ENCODE peak calls at places on chromosomes 12 and 14, in nine cellular contexts. One of them, this sample, is unnamed.
A peak's percentile ranks its signal among the peaks of the same experiment; 100 is the strongest.

GRCh38 chr12:117875652-117876491 is 92.9 kb downstream of the KSR2 start:
- DNase-seq in iris pigment epithelial cell: peak; percentile 37
- DNase-seq in stimulated activated CD8-positive, alpha-beta memory T cell treated with anti-CD3 and anti-CD28 coated beads, Interleukin-4, amount 100 ng/mL, for 24 hours: no peak
- DNase-seq in psoas muscle: peak; percentile 26
- DNase-seq in stimulated activated naive CD4-positive, alpha-beta T cell treated with Interleukin-2 at 50 U/mL for 16 hours: peak; percentile 21
- DNase-seq in naive thymus-derived CD8-positive, alpha-beta T cell: no peak
- DNase-seq in nucleus accumbens: peak; percentile 55
- DNase-seq in AG08395: peak; percentile 12
- DNase-seq in PC-9: no peak
- DNase-seq in this sample: peak; percentile 45

GRCh38 chr14:97077253-97077653 is 280.1 kb downstream of the VRK1 start:
- DNase-seq in iris pigment epithelial cell: peak; percentile 50
- DNase-seq in stimulated activated CD8-positive, alpha-beta memory T cell treated with anti-CD3 and anti-CD28 coated beads, Interleukin-4, amount 100 ng/mL, for 24 hours: no peak
- DNase-seq in psoas muscle: peak; percentile 27
- DNase-seq in stimulated activated naive CD4-positive, alpha-beta T cell treated with Interleukin-2 at 50 U/mL for 16 hours: no peak
- DNase-seq in naive thymus-derived CD8-positive, alpha-beta T cell: peak; percentile 8
- DNase-seq in nucleus accumbens: no peak
- DNase-seq in AG08395: peak; percentile 83
- DNase-seq in PC-9: peak; percentile 35
- DNase-seq in this sample: no peak

GRCh38 chr14:51539571-51540037 is 112.1 kb upstream of the FRMD6 start:
- DNase-seq in iris pigment epithelial cell: peak; percentile 90
- DNase-seq in stimulated activated CD8-positive, alpha-beta memory T cell treated with anti-CD3 and anti-CD28 coated beads, Interleukin-4, amount 100 ng/mL, for 24 hours: no peak
- DNase-seq in psoas muscle: no peak
- DNase-seq in stimulated activated naive CD4-positive, alpha-beta T cell treated with Interleukin-2 at 50 U/mL for 16 hours: no peak
- DNase-seq in naive thymus-derived CD8-positive, alpha-beta T cell: no peak
- DNase-seq in nucleus accumbens: no peak
- DNase-seq in AG08395: peak; percentile 86
- DNase-seq in PC-9: peak; percentile 84
- DNase-seq in this sample: no peak

GRCh38 chr12:132525833-132526455 is 36.0 kb downstream of the FBRSL1 start:
- DNase-seq in iris pigment epithelial cell: no peak
- DNase-seq in stimulated activated CD8-positive, alpha-beta memory T cell treated with anti-CD3 and anti-CD28 coated beads, Interleukin-4, amount 100 ng/mL, for 24 hours: no peak
- DNase-seq in psoas muscle: no peak
- DNase-seq in stimulated activated naive CD4-positive, alpha-beta T cell treated with Interleukin-2 at 50 U/mL for 16 hours: no peak
- DNase-seq in naive thymus-derived CD8-positive, alpha-beta T cell: no peak
- DNase-seq in nucleus accumbens: peak; percentile 85
- DNase-seq in AG08395: no peak
- DNase-seq in PC-9: no peak
- DNase-seq in this sample: no peak

GRCh38 chr12:57096099-57096572 is 7.2 kb downstream of the NAB2 start:
- DNase-seq in iris pigment epithelial cell: peak; percentile 16
- DNase-seq in stimulated activated CD8-positive, alpha-beta memory T cell treated with anti-CD3 and anti-CD28 coated beads, Interleukin-4, amount 100 ng/mL, for 24 hours: no peak
- DNase-seq in psoas muscle: no peak
- DNase-seq in stimulated activated naive CD4-positive, alpha-beta T cell treated with Interleukin-2 at 50 U/mL for 16 hours: no peak
- DNase-seq in naive thymus-derived CD8-positive, alpha-beta T cell: no peak
- DNase-seq in nucleus accumbens: peak; percentile 45
- DNase-seq in AG08395: no peak
- DNase-seq in PC-9: no peak
- DNase-seq in this sample: no peak

GRCh38 chr14:20719777-20720176 is 25.9 kb upstream of the EDDM3A start:
- DNase-seq in iris pigment epithelial cell: no peak
- DNase-seq in stimulated activated CD8-positive, alpha-beta memory T cell treated with anti-CD3 and anti-CD28 coated beads, Interleukin-4, amount 100 ng/mL, for 24 hours: no peak
- DNase-seq in psoas muscle: no peak
- DNase-seq in stimulated activated naive CD4-positive, alpha-beta T cell treated with Interleukin-2 at 50 U/mL for 16 hours: no peak
- DNase-seq in naive thymus-derived CD8-positive, alpha-beta T cell: no peak
- DNase-seq in nucleus accumbens: no peak
- DNase-seq in AG08395: no peak
- DNase-seq in PC-9: peak; percentile 80
- DNase-seq in this sample: no peak

GRCh38 chr12:42588981-42589464 is 523 bp downstream of the PRICKLE1 start:
- DNase-seq in iris pigment epithelial cell: peak; percentile 45
- DNase-seq in stimulated activated CD8-positive, alpha-beta memory T cell treated with anti-CD3 and anti-CD28 coated beads, Interleukin-4, amount 100 ng/mL, for 24 hours: no peak
- DNase-seq in psoas muscle: peak; percentile 38
- DNase-seq in stimulated activated naive CD4-positive, alpha-beta T cell treated with Interleukin-2 at 50 U/mL for 16 hours: no peak
- DNase-seq in naive thymus-derived CD8-positive, alpha-beta T cell: no peak
- DNase-seq in nucleus accumbens: peak; percentile 21
- DNase-seq in AG08395: no peak
- DNase-seq in PC-9: no peak
- DNase-seq in this sample: no peak

GRCh38 chr14:25049127-25049558 is 804 bp downstream of the STXBP6 start:
- DNase-seq in iris pigment epithelial cell: peak; percentile 5
- DNase-seq in stimulated activated CD8-positive, alpha-beta memory T cell treated with anti-CD3 and anti-CD28 coated beads, Interleukin-4, amount 100 ng/mL, for 24 hours: no peak
- DNase-seq in psoas muscle: peak; percentile 16
- DNase-seq in stimulated activated naive CD4-positive, alpha-beta T cell treated with Interleukin-2 at 50 U/mL for 16 hours: no peak
- DNase-seq in naive thymus-derived CD8-positive, alpha-beta T cell: no peak
- DNase-seq in nucleus accumbens: peak; percentile 40
- DNase-seq in AG08395: no peak
- DNase-seq in PC-9: no peak
- DNase-seq in this sample: no peak

GRCh38 chr14:31363331-31364073 is 56.8 kb downstream of the HEATR5A start:
- DNase-seq in iris pigment epithelial cell: peak; percentile 12
- DNase-seq in stimulated activated CD8-positive, alpha-beta memory T cell treated with anti-CD3 and anti-CD28 coated beads, Interleukin-4, amount 100 ng/mL, for 24 hours: no peak
- DNase-seq in psoas muscle: no peak
- DNase-seq in stimulated activated naive CD4-positive, alpha-beta T cell treated with Interleukin-2 at 50 U/mL for 16 hours: no peak
- DNase-seq in naive thymus-derived CD8-positive, alpha-beta T cell: no peak
- DNase-seq in nucleus accumbens: no peak
- DNase-seq in AG08395: no peak
- DNase-seq in PC-9: no peak
- DNase-seq in this sample: no peak

GRCh38 chr12:18090093-18090492 is at the start of gene RERGL:
- DNase-seq in iris pigment epithelial cell: no peak
- DNase-seq in stimulated activated CD8-positive, alpha-beta memory T cell treated with anti-CD3 and anti-CD28 coated beads, Interleukin-4, amount 100 ng/mL, for 24 hours: no peak
- DNase-seq in psoas muscle: no peak
- DNase-seq in stimulated activated naive CD4-positive, alpha-beta T cell treated with Interleukin-2 at 50 U/mL for 16 hours: no peak
- DNase-seq in naive thymus-derived CD8-positive, alpha-beta T cell: no peak
- DNase-seq in nucleus accumbens: no peak
- DNase-seq in AG08395: no peak
- DNase-seq in PC-9: no peak
- DNase-seq in this sample: no peak

GRCh38 chr12:93336344-93336743 is 41.4 kb upstream of the NUDT4 start:
- DNase-seq in iris pigment epithelial cell: peak; percentile 37
- DNase-seq in stimulated activated CD8-positive, alpha-beta memory T cell treated with anti-CD3 and anti-CD28 coated beads, Interleukin-4, amount 100 ng/mL, for 24 hours: no peak
- DNase-seq in psoas muscle: no peak
- DNase-seq in stimulated activated naive CD4-positive, alpha-beta T cell treated with Interleukin-2 at 50 U/mL for 16 hours: no peak
- DNase-seq in naive thymus-derived CD8-positive, alpha-beta T cell: no peak
- DNase-seq in nucleus accumbens: no peak
- DNase-seq in AG08395: no peak
- DNase-seq in PC-9: no peak
- DNase-seq in this sample: no peak

GRCh38 chr12:20415013-20415412 is 46.7 kb downstream of the PDE3A start:
- DNase-seq in iris pigment epithelial cell: peak; percentile 26
- DNase-seq in stimulated activated CD8-positive, alpha-beta memory T cell treated with anti-CD3 and anti-CD28 coated beads, Interleukin-4, amount 100 ng/mL, for 24 hours: no peak
- DNase-seq in psoas muscle: no peak
- DNase-seq in stimulated activated naive CD4-positive, alpha-beta T cell treated with Interleukin-2 at 50 U/mL for 16 hours: no peak
- DNase-seq in naive thymus-derived CD8-positive, alpha-beta T cell: no peak
- DNase-seq in nucleus accumbens: no peak
- DNase-seq in AG08395: no peak
- DNase-seq in PC-9: no peak
- DNase-seq in this sample: no peak

GRCh38 chr12:2555487-2556082 is 239.2 kb upstream of the FKBP4 start:
- DNase-seq in iris pigment epithelial cell: no peak
- DNase-seq in stimulated activated CD8-positive, alpha-beta memory T cell treated with anti-CD3 and anti-CD28 coated beads, Interleukin-4, amount 100 ng/mL, for 24 hours: no peak
- DNase-seq in psoas muscle: no peak
- DNase-seq in stimulated activated naive CD4-positive, alpha-beta T cell treated with Interleukin-2 at 50 U/mL for 16 hours: no peak
- DNase-seq in naive thymus-derived CD8-positive, alpha-beta T cell: no peak
- DNase-seq in nucleus accumbens: no peak
- DNase-seq in AG08395: no peak
- DNase-seq in PC-9: no peak
- DNase-seq in this sample: no peak

GRCh38 chr14:92914087-92914656 is 8.8 kb upstream of the CHGA start:
- DNase-seq in iris pigment epithelial cell: no peak
- DNase-seq in stimulated activated CD8-positive, alpha-beta memory T cell treated with anti-CD3 and anti-CD28 coated beads, Interleukin-4, amount 100 ng/mL, for 24 hours: peak; percentile 23
- DNase-seq in psoas muscle: no peak
- DNase-seq in stimulated activated naive CD4-positive, alpha-beta T cell treated with Interleukin-2 at 50 U/mL for 16 hours: peak; percentile 18
- DNase-seq in naive thymus-derived CD8-positive, alpha-beta T cell: no peak
- DNase-seq in nucleus accumbens: no peak
- DNase-seq in AG08395: peak; percentile 31
- DNase-seq in PC-9: no peak
- DNase-seq in this sample: no peak

GRCh38 chr12:15336772-15337553 is 14.7 kb downstream of the PTPRO start:
- DNase-seq in iris pigment epithelial cell: peak; percentile 80
- DNase-seq in stimulated activated CD8-positive, alpha-beta memory T cell treated with anti-CD3 and anti-CD28 coated beads, Interleukin-4, amount 100 ng/mL, for 24 hours: no peak
- DNase-seq in psoas muscle: no peak
- DNase-seq in stimulated activated naive CD4-positive, alpha-beta T cell treated with Interleukin-2 at 50 U/mL for 16 hours: no peak
- DNase-seq in naive thymus-derived CD8-positive, alpha-beta T cell: no peak
- DNase-seq in nucleus accumbens: no peak
- DNase-seq in AG08395: peak; percentile 42
- DNase-seq in PC-9: no peak
- DNase-seq in this sample: no peak

This sample was measured in T-cell.